ENCODE peak calls at places on chromosomes 11 and 22, in four cellular contexts. C, Z, L and T are unnamed samples.
A peak's percentile ranks its signal among the peaks of the same experiment; 100 is the strongest.

GRCh38 chr11:121231576-121232278 is 60.8 kb upstream of the SC5D start:
- DNase-seq in C (no peak), Z (no peak), L (no peak), T (no peak)

GRCh38 chr22:37020192-37020479 is 594 bp downstream of the MPST start:
- DNase-seq in C (no peak), Z (peak; percentile 48), L (peak; percentile 47), T (no peak)

GRCh38 chr11:19200410-19201201 is 1.2 kb downstream of the CSRP3 start:
- DNase-seq in C (no peak), Z (no peak), L (peak; percentile 70), T (no peak)

GRCh38 chr22:31248965-31249940 is 37.2 kb downstream of the LIMK2 start:
- DNase-seq in C (no peak), Z (no peak), L (no peak), T (no peak)

GRCh38 chr11:2860636-2861035 is 24.9 kb downstream of the CDKN1C start:
- DNase-seq in C (no peak), Z (no peak), L (peak; percentile 51), T (no peak)

GRCh38 chr11:64692764-64693331 is 30.1 kb downstream of the NRXN2 start:
- DNase-seq in C (no peak), Z (no peak), L (no peak), T (no peak)

GRCh38 chr11:113118104-113118503 is 156.9 kb downstream of the NCAM1 start:
- DNase-seq in C (no peak), Z (no peak), L (no peak), T (no peak)

GRCh38 chr22:44360686-44361381 is 48.1 kb upstream of the SHISAL1 start:
- DNase-seq in C (no peak), Z (peak; percentile 33), L (peak; percentile 80), T (no peak)

GRCh38 chr11:20443596-20443995 is 56.1 kb downstream of the PRMT3 start:
- DNase-seq in C (no peak), Z (peak; percentile 41), L (peak; percentile 28), T (no peak)

GRCh38 chr22:28779833-28780232 is 7.3 kb downstream of the CCDC117 start:
- DNase-seq in C (no peak), Z (no peak), L (no peak), T (no peak)

GRCh38 chr11:121194731-121195596 is 93.9 kb downstream of the TECTA start:
- DNase-seq in C (peak; percentile 64), Z (peak; percentile 74), L (peak; percentile 64), T (peak; percentile 53)

GRCh38 chr11:32396991-32397390 is 38.3 kb downstream of the WT1 start:
- DNase-seq in C (no peak), Z (no peak), L (no peak), T (no peak)

GRCh38 chr11:120622189-120622912 is 110.8 kb downstream of the GRIK4 start:
- DNase-seq in C (no peak), Z (no peak), L (no peak), T (no peak)

GRCh38 chr22:22921575-22921974 is 34.0 kb downstream of the IGLL5 start:
- DNase-seq in C (no peak), Z (no peak), L (no peak), T (no peak)

GRCh38 chr11:112320668-112321067 is 60.0 kb upstream of the PLET1 start:
- DNase-seq in C (no peak), Z (no peak), L (peak; percentile 89), T (no peak)

GRCh38 chr11:35014352-35014751 is 97.9 kb downstream of the PDHX start:
- DNase-seq in C (no peak), Z (no peak), L (peak; percentile 95), T (no peak)

GRCh38 chr22:39098026-39098425 is 982 bp downstream of the APOBEC3H start:
- DNase-seq in C (no peak), Z (peak; percentile 62), L (no peak), T (peak; percentile 81)

GRCh38 chr11:62708423-62709261 is 1.2 kb downstream of the GNG3 start:
- DNase-seq in C (peak; percentile 69), Z (peak; percentile 62), L (no peak), T (peak; percentile 58)

GRCh38 chr22:39984006-39984405 is 10.7 kb upstream of the FAM83F start:
- DNase-seq in C (no peak), Z (no peak), L (peak; percentile 58), T (no peak)

GRCh38 chr11:19849107-19849789 is 136.6 kb downstream of the NAV2 start:
- DNase-seq in C (no peak), Z (no peak), L (peak; percentile 41), T (no peak)

GRCh38 chr22:25282671-25283561 is 63.5 kb downstream of the CRYBB2 start:
- DNase-seq in C (peak; percentile 78), Z (peak; percentile 89), L (no peak), T (peak; percentile 78)

GRCh38 chr22:39486951-39487825 is 14.9 kb upstream of the MIEF1 start:
- DNase-seq in C (no peak), Z (no peak), L (no peak), T (no peak)

GRCh38 chr22:23214398-23214797 is 34.1 kb downstream of the BCR start:
- DNase-seq in C (no peak), Z (no peak), L (no peak), T (no peak)

GRCh38 chr11:122731500-122731913 is 76.0 kb downstream of the UBASH3B start:
- DNase-seq in C (no peak), Z (no peak), L (peak; percentile 97), T (no peak)

GRCh38 chr11:2550606-2550970 is 105.8 kb downstream of the KCNQ1 start:
- DNase-seq in C (no peak), Z (no peak), L (no peak), T (no peak)

GRCh38 chr22:43203471-43203981 is 16.6 kb upstream of the TTLL12 start:
- DNase-seq in C (peak; percentile 82), Z (peak; percentile 86), L (no peak), T (peak; percentile 92)

GRCh38 chr22:45774016-45774670 is 102.5 kb downstream of the ATXN10 start:
- DNase-seq in C (no peak), Z (no peak), L (no peak), T (no peak)

GRCh38 chr22:41380993-41381328 is 781 bp upstream of the TEF start:
- DNase-seq in C (no peak), Z (no peak), L (peak; percentile 94), T (no peak)

GRCh38 chr22:35576671-35577070 is 36.0 kb downstream of the RASD2 start:
- DNase-seq in C (no peak), Z (no peak), L (no peak), T (no peak)

DNA sequence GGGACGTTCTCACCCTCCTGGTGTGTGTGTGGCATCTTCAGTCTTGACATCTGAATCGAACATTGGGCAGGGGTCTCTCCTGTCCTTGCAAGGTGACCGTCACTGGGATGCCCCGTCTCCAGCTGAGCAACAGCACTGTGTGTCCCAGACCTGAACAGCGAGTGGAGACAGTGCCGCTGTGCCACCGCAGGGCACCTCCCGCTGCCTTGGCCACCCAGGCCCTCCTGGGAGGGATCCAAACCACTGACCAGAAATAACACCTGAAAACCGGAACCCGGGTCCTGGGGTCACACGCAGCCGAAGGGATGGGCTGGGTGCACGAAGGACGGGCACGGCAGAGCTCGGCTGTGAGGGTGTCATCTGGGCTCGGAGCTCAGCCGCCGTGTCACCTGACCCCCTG is 102.2 kb downstream of the BRD1 start:
- DNase-seq in C (no peak), Z (no peak), L (no peak), T (no peak)
- H2BK5ac ChIP-seq in C (no peak overlapping the region), Z (no peak overlapping the region), L (no peak overlapping the region), T (no peak overlapping the region)

GRCh38 chr11:110046759-110047386 is 46.3 kb upstream of the ZC3H12C start:
- DNase-seq in C (no peak), Z (no peak), L (no peak), T (no peak)

GRCh38 chr11:110053848-110054414 is 39.3 kb upstream of the ZC3H12C start:
- DNase-seq in C (peak; percentile 55), Z (peak; percentile 42), L (no peak), T (no peak)

GRCh38 chr11:110050201-110050506 is 43.0 kb upstream of the ZC3H12C start:
- DNase-seq in C (no peak), Z (no peak), L (no peak), T (no peak)

GRCh38 chr11:110044226-110044968 is 48.8 kb upstream of the ZC3H12C start:
- DNase-seq in C (no peak), Z (no peak), L (no peak), T (no peak)

DNA sequence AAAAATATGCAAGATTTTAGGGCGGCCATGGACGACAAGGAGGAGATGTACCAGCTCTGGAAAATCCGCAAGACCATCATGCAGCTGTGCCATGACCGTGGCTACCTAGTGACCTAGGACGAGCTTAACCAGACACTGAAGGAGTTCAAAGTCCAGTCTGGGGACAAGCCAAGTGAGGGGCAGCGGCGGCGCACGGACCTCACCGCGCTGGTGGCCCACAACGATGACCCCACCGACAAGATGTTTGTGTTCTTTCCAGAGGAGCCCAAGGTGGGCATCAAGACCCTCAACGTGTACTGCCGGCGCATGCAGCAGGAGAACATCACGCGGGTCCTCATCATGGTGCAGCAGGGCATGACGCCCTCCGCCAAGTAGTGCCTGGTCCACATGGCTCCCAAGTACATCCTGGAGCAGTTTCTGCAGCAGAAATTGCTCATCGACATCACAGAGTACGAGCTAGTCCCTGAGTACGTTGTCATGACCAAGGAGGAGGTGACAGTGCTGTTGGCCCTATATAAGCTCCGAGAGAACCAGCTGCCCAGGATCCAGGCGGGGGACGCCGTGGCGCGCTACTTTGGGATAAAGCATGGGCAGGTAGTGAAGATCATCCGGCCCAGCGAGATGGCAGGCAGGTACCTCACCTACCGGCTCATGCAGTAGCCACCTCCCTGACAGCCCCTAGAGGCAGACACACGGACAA is 43.5 kb upstream of the ZC3H12C start:
- DNase-seq in C (no peak), Z (no peak), L (no peak), T (no peak)
- H2BK5ac ChIP-seq in C (no peak overlapping the region), Z (no peak overlapping the region), L (no peak overlapping the region), T (no peak overlapping the region)

DNA sequence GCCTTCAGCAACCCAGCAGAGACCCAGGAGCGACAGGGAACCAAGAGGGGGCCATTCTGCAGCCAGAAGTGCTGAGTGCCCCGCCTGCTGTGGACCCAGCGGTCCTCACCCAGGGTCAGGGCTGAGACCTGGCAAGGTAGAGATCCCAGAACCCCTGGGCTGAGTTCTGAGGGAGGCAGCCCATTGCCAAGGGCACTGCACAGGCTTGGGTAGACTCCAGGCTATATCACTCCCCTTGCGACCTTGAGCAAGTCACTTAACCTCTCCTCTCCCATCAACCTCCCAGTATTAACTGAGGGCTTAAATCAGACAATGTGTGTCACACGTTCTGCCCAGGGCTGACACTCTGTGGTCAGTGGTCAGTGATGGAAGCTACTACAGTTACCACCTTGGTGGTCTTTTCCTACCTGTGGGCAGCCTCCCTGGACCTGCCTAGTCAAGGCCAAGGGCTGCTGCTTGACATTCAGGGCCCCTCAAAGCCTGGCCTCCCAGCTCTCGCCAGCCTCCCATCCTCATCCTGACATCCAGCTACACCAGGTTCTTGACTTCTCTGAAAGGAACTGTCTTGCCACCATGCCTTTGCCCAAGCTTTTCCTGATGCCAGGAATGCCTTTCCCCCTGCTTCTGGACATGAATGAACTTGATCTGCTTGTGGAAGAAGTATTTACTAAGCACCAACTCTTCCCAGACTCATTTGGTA is 8.2 kb downstream of the WNT11 start:
- DNase-seq in C (no peak), Z (no peak), L (no peak), T (no peak)
- H2BK5ac ChIP-seq in C (no peak overlapping the region), Z (no peak overlapping the region), L (no peak overlapping the region), T (no peak overlapping the region)

GRCh38 chr11:36054628-36055027 is 110.8 kb downstream of the LDLRAD3 start:
- DNase-seq in C (no peak), Z (no peak), L (no peak), T (no peak)

GRCh38 chr11:36056160-36056751 is 112.4 kb downstream of the LDLRAD3 start:
- DNase-seq in C (peak; percentile 74), Z (peak; percentile 73), L (peak; percentile 40), T (peak; percentile 65)

GRCh38 chr11:36053901-36054300 is 110.0 kb downstream of the LDLRAD3 start:
- DNase-seq in C (no peak), Z (no peak), L (no peak), T (no peak)

GRCh38 chr11:36053314-36053713 is 109.5 kb downstream of the LDLRAD3 start:
- DNase-seq in C (no peak), Z (no peak), L (no peak), T (no peak)

GRCh38 chr11:36055356-36055755 is 111.5 kb downstream of the LDLRAD3 start:
- DNase-seq in C (no peak), Z (no peak), L (no peak), T (no peak)
- H2BK5ac ChIP-seq in C (no peak overlapping the region), Z (no peak overlapping the region), L (no peak overlapping the region), T (no peak overlapping the region)